ENCODE peak calls at places on chromosomes 6 and 20, in eight cellular contexts. One of them, this sample, is unnamed.

GRCh38 chr6:28979679-28980078 is 25.4 kb downstream of the ZNF311 start:
- DNase-seq in NCI-H1694 treated with DMSO at 0.1 percent for 48 hours: no peak
- DNase-seq in T-helper 2 cell: no peak
- DNase-seq in progenitor cell of endocrine pancreas: no peak
- DNase-seq in NCI-H82: no peak
- DNase-seq in iPS DF 19.7: no peak
- DNase-seq in activated CD4-positive, alpha-beta T cell treated with anti-CD3 and anti-CD28 coated beads, Interleukin-2, amount 10 ng/mL, durations not matched to agents 7 days and 5 days: no peak
- DNase-seq in LoVo: no peak
- DNase-seq in this sample: no peak

GRCh38 chr6:125153541-125154183 is at the start of gene TPD52L1:
- DNase-seq in progenitor cell of endocrine pancreas: peak
- DNase-seq in NCI-H82: peak
- DNase-seq in T-helper 2 cell: peak
- DNase-seq in iPS DF 19.7: peak
- DNase-seq in LoVo: peak
- DNase-seq in activated CD4-positive, alpha-beta T cell treated with anti-CD3 and anti-CD28 coated beads, Interleukin-2, amount 10 ng/mL, durations not matched to agents 7 days and 5 days: peak
- DNase-seq in NCI-H1694 treated with DMSO at 0.1 percent for 48 hours: no peak
- DNase-seq in this sample: peak

GRCh38 chr6:107655245-107655644 is 165.3 kb downstream of the SOBP start:
- DNase-seq in NCI-H82: peak
- DNase-seq in NCI-H1694 treated with DMSO at 0.1 percent for 48 hours: peak
- DNase-seq in T-helper 2 cell: no peak
- DNase-seq in LoVo: no peak
- DNase-seq in activated CD4-positive, alpha-beta T cell treated with anti-CD3 and anti-CD28 coated beads, Interleukin-2, amount 10 ng/mL, durations not matched to agents 7 days and 5 days: no peak
- DNase-seq in progenitor cell of endocrine pancreas: no peak
- DNase-seq in iPS DF 19.7: peak
- DNase-seq in this sample: no peak

GRCh38 chr6:74248966-74249365 is 553.0 kb downstream of the CD109 start:
- DNase-seq in LoVo: no peak
- DNase-seq in activated CD4-positive, alpha-beta T cell treated with anti-CD3 and anti-CD28 coated beads, Interleukin-2, amount 10 ng/mL, durations not matched to agents 7 days and 5 days: no peak
- DNase-seq in iPS DF 19.7: no peak
- DNase-seq in progenitor cell of endocrine pancreas: no peak
- DNase-seq in NCI-H82: no peak
- DNase-seq in T-helper 2 cell: no peak
- DNase-seq in NCI-H1694 treated with DMSO at 0.1 percent for 48 hours: no peak
- DNase-seq in this sample: no peak

GRCh38 chr6:35602133-35602946 is 86.4 kb downstream of the FKBP5 start:
- DNase-seq in activated CD4-positive, alpha-beta T cell treated with anti-CD3 and anti-CD28 coated beads, Interleukin-2, amount 10 ng/mL, durations not matched to agents 7 days and 5 days: peak
- DNase-seq in T-helper 2 cell: no peak
- DNase-seq in LoVo: no peak
- DNase-seq in progenitor cell of endocrine pancreas: no peak
- DNase-seq in NCI-H82: no peak
- DNase-seq in iPS DF 19.7: no peak
- DNase-seq in NCI-H1694 treated with DMSO at 0.1 percent for 48 hours: no peak
- DNase-seq in this sample: no peak

GRCh38 chr6:147154454-147154853 is 49.8 kb upstream of the STXBP5 start:
- DNase-seq in NCI-H82: no peak
- DNase-seq in iPS DF 19.7: no peak
- DNase-seq in NCI-H1694 treated with DMSO at 0.1 percent for 48 hours: no peak
- DNase-seq in activated CD4-positive, alpha-beta T cell treated with anti-CD3 and anti-CD28 coated beads, Interleukin-2, amount 10 ng/mL, durations not matched to agents 7 days and 5 days: no peak
- DNase-seq in LoVo: peak
- DNase-seq in T-helper 2 cell: no peak
- DNase-seq in progenitor cell of endocrine pancreas: no peak
- DNase-seq in this sample: no peak

GRCh38 chr6:145887969-145888368 is 73.4 kb upstream of the FBXO30 start:
- DNase-seq in LoVo: no peak
- DNase-seq in NCI-H82: peak
- DNase-seq in progenitor cell of endocrine pancreas: no peak
- DNase-seq in NCI-H1694 treated with DMSO at 0.1 percent for 48 hours: no peak
- DNase-seq in T-helper 2 cell: no peak
- DNase-seq in iPS DF 19.7: no peak
- DNase-seq in activated CD4-positive, alpha-beta T cell treated with anti-CD3 and anti-CD28 coated beads, Interleukin-2, amount 10 ng/mL, durations not matched to agents 7 days and 5 days: no peak
- DNase-seq in this sample: no peak

GRCh38 chr6:119174879-119175817 is 96.7 kb upstream of the FAM184A start:
- DNase-seq in iPS DF 19.7: no peak
- DNase-seq in activated CD4-positive, alpha-beta T cell treated with anti-CD3 and anti-CD28 coated beads, Interleukin-2, amount 10 ng/mL, durations not matched to agents 7 days and 5 days: no peak
- DNase-seq in LoVo: no peak
- DNase-seq in T-helper 2 cell: no peak
- DNase-seq in progenitor cell of endocrine pancreas: no peak
- DNase-seq in NCI-H82: no peak
- DNase-seq in NCI-H1694 treated with DMSO at 0.1 percent for 48 hours: no peak
- DNase-seq in this sample: no peak

GRCh38 chr20:44398303-44398702 is 42.8 kb downstream of the HNF4A start:
- DNase-seq in activated CD4-positive, alpha-beta T cell treated with anti-CD3 and anti-CD28 coated beads, Interleukin-2, amount 10 ng/mL, durations not matched to agents 7 days and 5 days: no peak
- DNase-seq in NCI-H1694 treated with DMSO at 0.1 percent for 48 hours: no peak
- DNase-seq in LoVo: no peak
- DNase-seq in T-helper 2 cell: no peak
- DNase-seq in iPS DF 19.7: no peak
- DNase-seq in NCI-H82: no peak
- DNase-seq in progenitor cell of endocrine pancreas: no peak
- DNase-seq in this sample: no peak

GRCh38 chr6:158863646-158864045 is 44.5 kb upstream of the EZR start:
- DNase-seq in T-helper 2 cell: no peak
- DNase-seq in NCI-H82: no peak
- DNase-seq in LoVo: no peak
- DNase-seq in NCI-H1694 treated with DMSO at 0.1 percent for 48 hours: no peak
- DNase-seq in progenitor cell of endocrine pancreas: no peak
- DNase-seq in activated CD4-positive, alpha-beta T cell treated with anti-CD3 and anti-CD28 coated beads, Interleukin-2, amount 10 ng/mL, durations not matched to agents 7 days and 5 days: no peak
- DNase-seq in iPS DF 19.7: no peak
- DNase-seq in this sample: no peak

GRCh38 chr6:147384737-147385710 is 123.5 kb upstream of the SAMD5 start:
- DNase-seq in activated CD4-positive, alpha-beta T cell treated with anti-CD3 and anti-CD28 coated beads, Interleukin-2, amount 10 ng/mL, durations not matched to agents 7 days and 5 days: no peak
- DNase-seq in T-helper 2 cell: no peak
- DNase-seq in LoVo: no peak
- DNase-seq in NCI-H82: no peak
- DNase-seq in progenitor cell of endocrine pancreas: no peak
- DNase-seq in iPS DF 19.7: no peak
- DNase-seq in NCI-H1694 treated with DMSO at 0.1 percent for 48 hours: no peak
- DNase-seq in this sample: no peak

GRCh38 chr6:137756788-137757187 is 110.3 kb upstream of the TNFAIP3 start:
- DNase-seq in NCI-H1694 treated with DMSO at 0.1 percent for 48 hours: no peak
- DNase-seq in activated CD4-positive, alpha-beta T cell treated with anti-CD3 and anti-CD28 coated beads, Interleukin-2, amount 10 ng/mL, durations not matched to agents 7 days and 5 days: no peak
- DNase-seq in iPS DF 19.7: no peak
- DNase-seq in progenitor cell of endocrine pancreas: no peak
- DNase-seq in NCI-H82: no peak
- DNase-seq in T-helper 2 cell: no peak
- DNase-seq in LoVo: no peak
- DNase-seq in this sample: no peak

GRCh38 chr20:34093895-34094294 is 18.1 kb downstream of the EIF2S2 start:
- DNase-seq in T-helper 2 cell: no peak
- DNase-seq in activated CD4-positive, alpha-beta T cell treated with anti-CD3 and anti-CD28 coated beads, Interleukin-2, amount 10 ng/mL, durations not matched to agents 7 days and 5 days: no peak
- DNase-seq in NCI-H82: no peak
- DNase-seq in iPS DF 19.7: no peak
- DNase-seq in LoVo: no peak
- DNase-seq in progenitor cell of endocrine pancreas: no peak
- DNase-seq in NCI-H1694 treated with DMSO at 0.1 percent for 48 hours: no peak
- DNase-seq in this sample: no peak

GRCh38 chr6:112330877-112331260 is 16.3 kb upstream of the RFPL4B start:
- DNase-seq in activated CD4-positive, alpha-beta T cell treated with anti-CD3 and anti-CD28 coated beads, Interleukin-2, amount 10 ng/mL, durations not matched to agents 7 days and 5 days: no peak
- DNase-seq in LoVo: no peak
- DNase-seq in iPS DF 19.7: no peak
- DNase-seq in NCI-H82: no peak
- DNase-seq in progenitor cell of endocrine pancreas: no peak
- DNase-seq in NCI-H1694 treated with DMSO at 0.1 percent for 48 hours: no peak
- DNase-seq in T-helper 2 cell: peak
- DNase-seq in this sample: no peak

GRCh38 chr6:170143401-170144150 is 147.3 kb downstream of the DLL1 start:
- DNase-seq in LoVo: no peak
- DNase-seq in activated CD4-positive, alpha-beta T cell treated with anti-CD3 and anti-CD28 coated beads, Interleukin-2, amount 10 ng/mL, durations not matched to agents 7 days and 5 days: no peak
- DNase-seq in NCI-H82: no peak
- DNase-seq in iPS DF 19.7: no peak
- DNase-seq in T-helper 2 cell: no peak
- DNase-seq in NCI-H1694 treated with DMSO at 0.1 percent for 48 hours: no peak
- DNase-seq in progenitor cell of endocrine pancreas: no peak
- DNase-seq in this sample: no peak

GRCh38 chr20:38178581-38178980 is 13.5 kb upstream of the TGM2 start:
- DNase-seq in LoVo: no peak
- DNase-seq in progenitor cell of endocrine pancreas: no peak
- DNase-seq in T-helper 2 cell: no peak
- DNase-seq in NCI-H82: peak
- DNase-seq in NCI-H1694 treated with DMSO at 0.1 percent for 48 hours: no peak
- DNase-seq in iPS DF 19.7: no peak
- DNase-seq in activated CD4-positive, alpha-beta T cell treated with anti-CD3 and anti-CD28 coated beads, Interleukin-2, amount 10 ng/mL, durations not matched to agents 7 days and 5 days: no peak
- DNase-seq in this sample: no peak

GRCh38 chr6:163711071-163711470 is 296.6 kb downstream of the QKI start:
- DNase-seq in progenitor cell of endocrine pancreas: no peak
- DNase-seq in NCI-H1694 treated with DMSO at 0.1 percent for 48 hours: no peak
- DNase-seq in activated CD4-positive, alpha-beta T cell treated with anti-CD3 and anti-CD28 coated beads, Interleukin-2, amount 10 ng/mL, durations not matched to agents 7 days and 5 days: no peak
- DNase-seq in NCI-H82: no peak
- DNase-seq in T-helper 2 cell: no peak
- DNase-seq in iPS DF 19.7: no peak
- DNase-seq in LoVo: no peak
- DNase-seq in this sample: no peak

GRCh38 chr6:139941826-139942225 is 567.4 kb upstream of the CITED2 start:
- DNase-seq in NCI-H82: no peak
- DNase-seq in iPS DF 19.7: no peak
- DNase-seq in progenitor cell of endocrine pancreas: no peak
- DNase-seq in LoVo: no peak
- DNase-seq in activated CD4-positive, alpha-beta T cell treated with anti-CD3 and anti-CD28 coated beads, Interleukin-2, amount 10 ng/mL, durations not matched to agents 7 days and 5 days: no peak
- DNase-seq in NCI-H1694 treated with DMSO at 0.1 percent for 48 hours: no peak
- DNase-seq in T-helper 2 cell: no peak
- DNase-seq in this sample: no peak

GRCh38 chr6:23003671-23004598 is 434.6 kb downstream of the HDGFL1 start:
- DNase-seq in T-helper 2 cell: no peak
- DNase-seq in NCI-H1694 treated with DMSO at 0.1 percent for 48 hours: peak
- DNase-seq in iPS DF 19.7: no peak
- DNase-seq in activated CD4-positive, alpha-beta T cell treated with anti-CD3 and anti-CD28 coated beads, Interleukin-2, amount 10 ng/mL, durations not matched to agents 7 days and 5 days: no peak
- DNase-seq in progenitor cell of endocrine pancreas: no peak
- DNase-seq in NCI-H82: peak
- DNase-seq in LoVo: no peak
- DNase-seq in this sample: no peak

GRCh38 chr20:19874328-19874727 is 116.3 kb downstream of the RIN2 start:
- DNase-seq in iPS DF 19.7: no peak
- DNase-seq in LoVo: no peak
- DNase-seq in activated CD4-positive, alpha-beta T cell treated with anti-CD3 and anti-CD28 coated beads, Interleukin-2, amount 10 ng/mL, durations not matched to agents 7 days and 5 days: no peak
- DNase-seq in progenitor cell of endocrine pancreas: no peak
- DNase-seq in NCI-H1694 treated with DMSO at 0.1 percent for 48 hours: no peak
- DNase-seq in T-helper 2 cell: no peak
- DNase-seq in NCI-H82: no peak
- DNase-seq in this sample: no peak

GRCh38 chr20:34268851-34269668 is 27.8 kb downstream of the ASIP start:
- DNase-seq in progenitor cell of endocrine pancreas: peak
- DNase-seq in LoVo: no peak
- DNase-seq in NCI-H82: no peak
- DNase-seq in T-helper 2 cell: peak
- DNase-seq in NCI-H1694 treated with DMSO at 0.1 percent for 48 hours: no peak
- DNase-seq in activated CD4-positive, alpha-beta T cell treated with anti-CD3 and anti-CD28 coated beads, Interleukin-2, amount 10 ng/mL, durations not matched to agents 7 days and 5 days: peak
- DNase-seq in iPS DF 19.7: no peak
- DNase-seq in this sample: no peak

GRCh38 chr6:33781105-33781975 is 7.6 kb downstream of the LEMD2 start:
- DNase-seq in progenitor cell of endocrine pancreas: no peak
- DNase-seq in NCI-H82: no peak
- DNase-seq in T-helper 2 cell: no peak
- DNase-seq in NCI-H1694 treated with DMSO at 0.1 percent for 48 hours: no peak
- DNase-seq in activated CD4-positive, alpha-beta T cell treated with anti-CD3 and anti-CD28 coated beads, Interleukin-2, amount 10 ng/mL, durations not matched to agents 7 days and 5 days: no peak
- DNase-seq in LoVo: peak
- DNase-seq in iPS DF 19.7: peak
- DNase-seq in this sample: no peak

GRCh38 chr20:40506567-40506966 is 182.5 kb downstream of the MAFB start:
- DNase-seq in NCI-H1694 treated with DMSO at 0.1 percent for 48 hours: no peak
- DNase-seq in LoVo: peak
- DNase-seq in progenitor cell of endocrine pancreas: no peak
- DNase-seq in activated CD4-positive, alpha-beta T cell treated with anti-CD3 and anti-CD28 coated beads, Interleukin-2, amount 10 ng/mL, durations not matched to agents 7 days and 5 days: peak
- DNase-seq in T-helper 2 cell: peak
- DNase-seq in iPS DF 19.7: no peak
- DNase-seq in NCI-H82: no peak
- DNase-seq in this sample: no peak

GRCh38 chr20:2320813-2321658 is 25.2 kb downstream of the TGM3 start:
- DNase-seq in progenitor cell of endocrine pancreas: no peak
- DNase-seq in NCI-H1694 treated with DMSO at 0.1 percent for 48 hours: no peak
- DNase-seq in LoVo: no peak
- DNase-seq in iPS DF 19.7: no peak
- DNase-seq in T-helper 2 cell: no peak
- DNase-seq in activated CD4-positive, alpha-beta T cell treated with anti-CD3 and anti-CD28 coated beads, Interleukin-2, amount 10 ng/mL, durations not matched to agents 7 days and 5 days: no peak
- DNase-seq in NCI-H82: no peak
- DNase-seq in this sample: no peak

GRCh38 chr6:15817100-15817499 is 154.3 kb upstream of the DTNBP1 start:
- DNase-seq in LoVo: no peak
- DNase-seq in NCI-H82: peak
- DNase-seq in activated CD4-positive, alpha-beta T cell treated with anti-CD3 and anti-CD28 coated beads, Interleukin-2, amount 10 ng/mL, durations not matched to agents 7 days and 5 days: no peak
- DNase-seq in T-helper 2 cell: no peak
- DNase-seq in progenitor cell of endocrine pancreas: no peak
- DNase-seq in NCI-H1694 treated with DMSO at 0.1 percent for 48 hours: no peak
- DNase-seq in iPS DF 19.7: no peak
- DNase-seq in this sample: no peak

GRCh38 chr20:3312940-3313656 is 74.1 kb upstream of the SLC4A11 start:
- DNase-seq in NCI-H82: peak
- DNase-seq in activated CD4-positive, alpha-beta T cell treated with anti-CD3 and anti-CD28 coated beads, Interleukin-2, amount 10 ng/mL, durations not matched to agents 7 days and 5 days: no peak
- DNase-seq in T-helper 2 cell: no peak
- DNase-seq in LoVo: no peak
- DNase-seq in NCI-H1694 treated with DMSO at 0.1 percent for 48 hours: peak
- DNase-seq in progenitor cell of endocrine pancreas: no peak
- DNase-seq in iPS DF 19.7: no peak
- DNase-seq in this sample: no peak

GRCh38 chr20:43925786-43926185 is 11.1 kb downstream of the TOX2 start:
- DNase-seq in NCI-H1694 treated with DMSO at 0.1 percent for 48 hours: no peak
- DNase-seq in progenitor cell of endocrine pancreas: no peak
- DNase-seq in T-helper 2 cell: no peak
- DNase-seq in iPS DF 19.7: no peak
- DNase-seq in LoVo: no peak
- DNase-seq in NCI-H82: no peak
- DNase-seq in activated CD4-positive, alpha-beta T cell treated with anti-CD3 and anti-CD28 coated beads, Interleukin-2, amount 10 ng/mL, durations not matched to agents 7 days and 5 days: no peak
- DNase-seq in this sample: no peak

GRCh38 chr6:109322825-109323580 is 59.3 kb downstream of the CD164 start:
- DNase-seq in NCI-H1694 treated with DMSO at 0.1 percent for 48 hours: no peak
- DNase-seq in progenitor cell of endocrine pancreas: no peak
- DNase-seq in LoVo: no peak
- DNase-seq in T-helper 2 cell: no peak
- DNase-seq in NCI-H82: no peak
- DNase-seq in iPS DF 19.7: no peak
- DNase-seq in activated CD4-positive, alpha-beta T cell treated with anti-CD3 and anti-CD28 coated beads, Interleukin-2, amount 10 ng/mL, durations not matched to agents 7 days and 5 days: no peak
- DNase-seq in this sample: no peak

GRCh38 chr6:108395297-108395696 is 100.4 kb downstream of the AFG1L start:
- DNase-seq in activated CD4-positive, alpha-beta T cell treated with anti-CD3 and anti-CD28 coated beads, Interleukin-2, amount 10 ng/mL, durations not matched to agents 7 days and 5 days: no peak
- DNase-seq in iPS DF 19.7: no peak
- DNase-seq in LoVo: no peak
- DNase-seq in T-helper 2 cell: no peak
- DNase-seq in NCI-H82: no peak
- DNase-seq in progenitor cell of endocrine pancreas: no peak
- DNase-seq in NCI-H1694 treated with DMSO at 0.1 percent for 48 hours: no peak
- DNase-seq in this sample: no peak

GRCh38 chr6:15160812-15161211 is 85.1 kb upstream of the JARID2 start:
- DNase-seq in NCI-H82: no peak
- DNase-seq in T-helper 2 cell: no peak
- DNase-seq in activated CD4-positive, alpha-beta T cell treated with anti-CD3 and anti-CD28 coated beads, Interleukin-2, amount 10 ng/mL, durations not matched to agents 7 days and 5 days: no peak
- DNase-seq in progenitor cell of endocrine pancreas: no peak
- DNase-seq in LoVo: no peak
- DNase-seq in iPS DF 19.7: no peak
- DNase-seq in NCI-H1694 treated with DMSO at 0.1 percent for 48 hours: no peak
- DNase-seq in this sample: no peak

GRCh38 chr6:144219056-144219685 is 66.0 kb upstream of the UTRN start:
- DNase-seq in NCI-H82: peak
- DNase-seq in activated CD4-positive, alpha-beta T cell treated with anti-CD3 and anti-CD28 coated beads, Interleukin-2, amount 10 ng/mL, durations not matched to agents 7 days and 5 days: peak
- DNase-seq in T-helper 2 cell: peak
- DNase-seq in LoVo: peak
- DNase-seq in iPS DF 19.7: no peak
- DNase-seq in progenitor cell of endocrine pancreas: no peak
- DNase-seq in NCI-H1694 treated with DMSO at 0.1 percent for 48 hours: peak
- DNase-seq in this sample: no peak

GRCh38 chr6:56475736-56476457 is 166.8 kb downstream of the DST start:
- DNase-seq in iPS DF 19.7: no peak
- DNase-seq in activated CD4-positive, alpha-beta T cell treated with anti-CD3 and anti-CD28 coated beads, Interleukin-2, amount 10 ng/mL, durations not matched to agents 7 days and 5 days: no peak
- DNase-seq in NCI-H1694 treated with DMSO at 0.1 percent for 48 hours: no peak
- DNase-seq in progenitor cell of endocrine pancreas: no peak
- DNase-seq in NCI-H82: no peak
- DNase-seq in T-helper 2 cell: no peak
- DNase-seq in LoVo: no peak
- DNase-seq in this sample: no peak

GRCh38 chr20:44765091-44765490 is 19.4 kb downstream of the KCNK15 start:
- DNase-seq in T-helper 2 cell: no peak
- DNase-seq in activated CD4-positive, alpha-beta T cell treated with anti-CD3 and anti-CD28 coated beads, Interleukin-2, amount 10 ng/mL, durations not matched to agents 7 days and 5 days: no peak
- DNase-seq in LoVo: no peak
- DNase-seq in iPS DF 19.7: no peak
- DNase-seq in NCI-H1694 treated with DMSO at 0.1 percent for 48 hours: no peak
- DNase-seq in NCI-H82: peak
- DNase-seq in progenitor cell of endocrine pancreas: no peak
- DNase-seq in this sample: no peak

This sample was measured in neural crest cell.